ENCODE peak calls at places on chromosomes 13 and 19, in five cellular contexts. T is SJSA1, V is neural progenitor cell, X is PC-3, R is hepatocyte. Y is an unnamed sample.

GRCh38 chr13:62185631-62186256 is 770.1 kb upstream of the PCDH20 start:
- DNase-seq in V (peak; percentile 40), X (no peak), R (no peak), T (no peak), Y (no peak)

GRCh38 chr13:111661776-111662175 is 341.3 kb downstream of the TEX29 start:
- DNase-seq in R (no peak), X (no peak), V (no peak), T (no peak), Y (no peak)

GRCh38 chr13:26557393-26558073 is at the start of gene WASF3:
- DNase-seq in X (peak; percentile 88), T (peak; percentile 59), R (peak; percentile 97), V (peak; percentile 99), Y (peak; percentile 91)

GRCh38 chr19:49157445-49158224 is at the start of gene TRPM4:
- DNase-seq in R (peak; percentile 96), X (peak; percentile 96), V (peak; percentile 96), T (peak; percentile 60), Y (peak; percentile 95)

GRCh38 chr13:98041081-98041820 is 87.8 kb downstream of the IPO5 start:
- DNase-seq in X (no peak), R (no peak), T (no peak), V (no peak), Y (no peak)

GRCh38 chr19:12703056-12703455 is 6.6 kb upstream of the FBXW9 start:
- DNase-seq in R (peak; percentile 18), X (peak; percentile 52), T (peak; percentile 34), V (peak; percentile 91), Y (no peak)

GRCh38 chr13:44125943-44126469 is 246.3 kb downstream of the LACC1 start:
- DNase-seq in R (no peak), T (no peak), X (peak; percentile 81), V (no peak), Y (no peak)

GRCh38 chr13:49551245-49551644 is 34.1 kb downstream of the RCBTB1 start:
- DNase-seq in V (no peak), R (no peak), X (no peak), T (no peak), Y (no peak)

GRCh38 chr13:33206425-33206824 is 79.1 kb downstream of the STARD13 start:
- DNase-seq in T (no peak), R (no peak), X (peak; percentile 30), V (no peak), Y (no peak)

GRCh38 chr13:93233997-93234416 is 7.4 kb downstream of the GPC6 start:
- DNase-seq in X (no peak), R (peak; percentile 23), T (no peak), V (peak; percentile 32), Y (no peak)
- H3K4me1 ChIP-seq in X (peaks cover 25% of the 10 kb centered on the region), R (peaks cover 28% of the 10 kb centered on the region), T (peaks cover 12% of the 10 kb centered on the region), V (peaks cover 31% of the 10 kb centered on the region), Y (no peaks in the 10 kb centered on the region)

GRCh38 chr19:3517638-3518037 is 11.5 kb downstream of the FZR1 start:
- DNase-seq in R (no peak), X (no peak), V (no peak), T (no peak), Y (no peak)
- H3K4me1 ChIP-seq in R (peaks cover 7% of the 10 kb centered on the region), X (no peaks in the 10 kb centered on the region), V (peaks cover 4% of the 10 kb centered on the region), T (peaks cover 26% of the 10 kb centered on the region), Y (no peaks in the 10 kb centered on the region)

GRCh38 chr13:66661336-66661735 is 568.8 kb downstream of the PCDH9 start:
- DNase-seq in X (no peak), R (no peak), T (no peak), V (no peak), Y (no peak)
- H3K4me1 ChIP-seq in X (peaks cover 25% of the 10 kb centered on the region), R (no peaks in the 10 kb centered on the region), T (peaks cover 19% of the 10 kb centered on the region), V (peaks cover 32% of the 10 kb centered on the region), Y (no peaks in the 10 kb centered on the region)

DNA sequence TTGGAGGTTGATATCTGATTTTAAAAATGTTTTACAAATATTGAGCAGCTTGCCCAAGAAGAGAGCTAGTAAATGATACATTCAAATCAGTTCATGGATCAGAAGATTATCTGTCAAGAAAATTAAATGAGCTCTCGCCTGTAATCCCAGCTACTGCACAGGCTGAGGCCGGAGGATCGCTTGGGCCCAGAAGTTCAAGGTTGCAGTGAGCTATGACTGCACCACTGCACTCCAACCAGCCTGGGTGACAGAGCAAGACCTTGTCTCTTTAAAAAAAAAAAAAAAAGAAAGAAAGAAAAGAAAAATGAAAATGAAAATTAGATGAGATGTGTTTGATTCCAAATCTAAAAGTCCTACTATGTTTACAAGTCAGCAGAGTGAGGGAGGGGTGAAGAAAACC is 2.4 kb downstream of the SPART start:
- DNase-seq in X (no peak), R (no peak), V (no peak), T (no peak), Y (no peak)
- H3K4me1 ChIP-seq in X (no peaks in the 10 kb centered on the region), R (peaks cover 3% of the 10 kb centered on the region), V (peaks cover 4% of the 10 kb centered on the region), T (peaks cover 9% of the 10 kb centered on the region), Y (peaks cover 52% of the 10 kb centered on the region)

GRCh38 chr19:53877361-53877766 is 4.6 kb upstream of the PRKCG start:
- DNase-seq in R (no peak), T (no peak), X (no peak), V (no peak), Y (no peak)
- H3K4me1 ChIP-seq in R (peaks cover 7% of the 10 kb centered on the region), T (peaks cover 25% of the 10 kb centered on the region), X (peaks cover 19% of the 10 kb centered on the region), V (peaks cover 7% of the 10 kb centered on the region), Y (peaks cover 74% of the 10 kb centered on the region)

DNA sequence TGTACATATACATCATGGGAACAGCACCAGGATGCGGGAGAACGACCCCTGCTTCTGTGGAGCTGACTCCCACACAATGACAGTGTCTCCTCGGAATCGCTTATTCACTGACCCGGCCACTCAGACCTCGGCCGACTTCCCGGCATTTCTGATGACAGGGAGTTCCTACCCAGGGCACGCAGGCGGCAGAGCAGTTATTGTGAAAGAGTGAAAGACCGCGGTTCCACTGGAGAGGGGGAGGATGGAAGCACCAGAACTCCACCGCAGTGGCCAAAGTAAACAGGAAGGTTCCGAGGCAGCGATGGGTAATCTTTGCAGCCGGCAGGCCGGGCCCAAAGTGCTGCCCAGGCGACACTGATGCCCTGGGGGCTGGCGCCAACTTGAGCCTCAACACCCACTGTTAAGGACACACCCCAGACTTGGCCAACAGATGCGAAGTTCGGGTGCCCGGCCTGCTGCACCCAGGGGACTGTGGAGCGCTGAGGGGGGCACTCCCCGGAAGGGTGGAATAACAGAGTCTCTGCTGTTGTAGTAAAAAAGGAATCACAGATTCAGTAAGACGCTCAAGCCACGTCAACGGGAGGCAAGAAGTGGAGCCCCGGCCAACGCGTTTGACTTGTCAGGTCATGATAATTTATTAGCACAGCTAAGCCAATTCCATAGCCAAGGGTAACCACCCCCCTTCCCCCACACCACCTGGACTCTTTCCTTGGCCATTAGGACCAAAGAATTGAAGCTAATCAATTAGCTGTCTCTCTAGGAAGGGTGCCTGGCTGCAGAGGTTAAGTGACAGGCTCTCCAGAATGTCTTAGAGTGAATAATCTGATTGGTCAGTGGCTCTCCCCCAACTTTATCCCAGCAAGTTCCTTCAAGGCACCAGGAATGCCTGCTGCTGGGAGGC is 5.8 kb downstream of the MLLT1 start:
- DNase-seq in X (peak; percentile 95), R (peak; percentile 62), T (peak; percentile 87), V (no peak), Y (peak; percentile 88)
- H3K4me1 ChIP-seq in X (peaks cover 71% of the 10 kb centered on the region), R (peaks cover 86% of the 10 kb centered on the region), T (peaks cover 54% of the 10 kb centered on the region), V (peaks cover 50% of the 10 kb centered on the region), Y (peaks cover 99% of the 10 kb centered on the region)

DNA sequence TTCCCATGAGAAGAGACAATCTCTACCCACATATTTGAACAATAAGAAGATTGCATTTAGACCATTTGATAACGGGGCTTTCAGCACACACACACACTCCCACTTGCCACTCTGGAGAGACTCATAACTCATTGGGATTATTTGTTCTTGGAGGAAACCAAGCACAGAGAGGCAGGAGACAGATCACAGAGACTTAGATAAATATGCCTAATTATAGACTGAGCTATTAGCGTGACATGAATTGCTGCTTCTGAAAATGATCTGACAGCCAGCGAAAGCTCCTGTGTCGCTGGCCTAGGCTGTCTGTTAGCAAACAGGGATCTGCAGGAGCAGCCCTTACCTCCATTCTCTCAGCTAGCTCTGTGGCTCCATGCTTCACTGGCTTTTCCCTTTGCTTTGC is 111.4 kb downstream of the CCNA1 start:
- DNase-seq in T (no peak), X (no peak), V (no peak), R (no peak), Y (no peak)
- H3K4me1 ChIP-seq in T (no peaks in the 10 kb centered on the region), X (no peaks in the 10 kb centered on the region), V (peaks cover 6% of the 10 kb centered on the region), R (no peaks in the 10 kb centered on the region), Y (no peaks in the 10 kb centered on the region)

GRCh38 chr13:21691500-21691899 is 20.6 kb downstream of the FGF9 start:
- DNase-seq in V (no peak), R (no peak), X (no peak), T (no peak), Y (no peak)

GRCh38 chr13:21690955-21691354 is 20.1 kb downstream of the FGF9 start:
- DNase-seq in T (no peak), R (no peak), X (no peak), V (no peak), Y (no peak)

GRCh38 chr13:21694831-21695230 is 24.0 kb downstream of the FGF9 start:
- DNase-seq in T (no peak), R (no peak), X (no peak), V (no peak), Y (no peak)

GRCh38 chr13:21689097-21689496 is 18.2 kb downstream of the FGF9 start:
- DNase-seq in X (no peak), T (no peak), R (no peak), V (no peak), Y (no peak)

GRCh38 chr13:21691928-21692327 is 21.1 kb downstream of the FGF9 start:
- DNase-seq in X (no peak), V (no peak), R (no peak), T (no peak), Y (no peak)
- H3K4me1 ChIP-seq in X (no peaks in the 10 kb centered on the region), V (no peaks in the 10 kb centered on the region), R (no peaks in the 10 kb centered on the region), T (no peaks in the 10 kb centered on the region), Y (no peaks in the 10 kb centered on the region)

Y was measured in left lung.